ENCODE peak calls at places on chromosomes 16 and 17, in seven cellular contexts. D is aorta, C is uterus, R is heart left ventricle, O is AG04450, K is fibroblast of lung, F is pancreas. I is an unnamed sample.

GRCh38 chr17:30426292-30426691 is 47.6 kb downstream of the CPD start:
- DNase-seq in D (no peak), C (no peak), R (no peak), O (no peak), K (peak), F (no peak), I (no peak)

GRCh38 chr16:56982695-56983094 is 6.7 kb upstream of the NLRC5 start:
- DNase-seq in D (no peak), C (no peak), R (no peak), O (no peak), K (no peak), F (no peak), I (no peak)

GRCh38 chr16:87279094-87279658 is 38.0 kb downstream of the C16orf95 start:
- DNase-seq in D (no peak), C (no peak), R (no peak), O (no peak), K (no peak), F (no peak), I (no peak)

GRCh38 chr17:35865412-35866355 is 3.0 kb downstream of the HEATR9 start:
- DNase-seq in D (no peak), C (no peak), R (no peak), O (no peak), K (peak), F (no peak), I (no peak)

GRCh38 chr16:4847774-4848587 is 700 bp downstream of the UBN1 start:
- DNase-seq in D (peak), C (peak), R (peak), O (no peak), K (peak), F (peak), I (peak)

GRCh38 chr16:22685162-22685830 is 128.7 kb upstream of the HS3ST2 start:
- DNase-seq in D (no peak), C (peak), R (no peak), O (no peak), K (no peak), F (no peak), I (no peak)

GRCh38 chr17:80991645-80992076 is at the start of gene CHMP6:
- DNase-seq in D (peak), C (peak), R (peak), O (peak), K (peak), F (peak), I (peak)

GRCh38 chr16:81238296-81239011 is at the start of gene BCO1:
- DNase-seq in D (no peak), C (no peak), R (no peak), O (peak), K (peak), F (peak), I (no peak)

GRCh38 chr17:77364941-77365583 is 224.3 kb downstream of the SEC14L1 start:
- DNase-seq in D (no peak), C (no peak), R (no peak), O (no peak), K (no peak), F (no peak), I (no peak)

GRCh38 chr16:54846761-54847160 is 83.9 kb upstream of the IRX5 start:
- DNase-seq in D (no peak), C (no peak), R (no peak), O (no peak), K (peak), F (no peak), I (no peak)

GRCh38 chr17:410674-411401 is 58.2 kb upstream of the RPH3AL start:
- DNase-seq in D (peak), C (peak), R (no peak), O (no peak), K (peak), F (no peak), I (no peak)

GRCh38 chr17:50055426-50056216 is at the start of gene ITGA3:
- DNase-seq in D (peak), C (peak), R (peak), O (no peak), K (peak), F (peak), I (peak)

GRCh38 chr16:57020651-57021050 is 31.3 kb downstream of the NLRC5 start:
- DNase-seq in D (peak), C (no peak), R (no peak), O (no peak), K (no peak), F (no peak), I (no peak)

GRCh38 chr16:8474576-8474975 is 115.7 kb downstream of the TMEM114 start:
- DNase-seq in D (no peak), C (no peak), R (no peak), O (no peak), K (no peak), F (no peak), I (no peak)

GRCh38 chr16:84637709-84638108 is 10.6 kb upstream of the KLHL36 start:
- DNase-seq in D (no peak), C (no peak), R (no peak), O (no peak), K (no peak), F (no peak), I (peak)

GRCh38 chr17:78925234-78925633 is at the start of gene TIMP2:
- DNase-seq in D (peak), C (peak), R (peak), O (peak), K (peak), F (peak), I (peak)

GRCh38 chr17:63224644-63225043 is 221.5 kb downstream of the CYB561 start:
- DNase-seq in D (no peak), C (no peak), R (no peak), O (no peak), K (no peak), F (no peak), I (no peak)

GRCh38 chr17:42725143-42725542 is 19.7 kb downstream of the EZH1 start:
- DNase-seq in D (no peak), C (no peak), R (no peak), O (no peak), K (no peak), F (no peak), I (no peak)

GRCh38 chr17:42720996-42721583 is 23.8 kb downstream of the EZH1 start:
- DNase-seq in D (no peak), C (no peak), R (no peak), O (peak), K (peak), F (no peak), I (no peak)

GRCh38 chr17:42723636-42724035 is 21.2 kb downstream of the EZH1 start:
- DNase-seq in D (no peak), C (no peak), R (no peak), O (no peak), K (no peak), F (no peak), I (no peak)
- H3K27ac ChIP-seq in D (no peak), C (no peak), R (no peak), O (no peak), K (no peak), F (no peak), I (no peak)

DNA sequence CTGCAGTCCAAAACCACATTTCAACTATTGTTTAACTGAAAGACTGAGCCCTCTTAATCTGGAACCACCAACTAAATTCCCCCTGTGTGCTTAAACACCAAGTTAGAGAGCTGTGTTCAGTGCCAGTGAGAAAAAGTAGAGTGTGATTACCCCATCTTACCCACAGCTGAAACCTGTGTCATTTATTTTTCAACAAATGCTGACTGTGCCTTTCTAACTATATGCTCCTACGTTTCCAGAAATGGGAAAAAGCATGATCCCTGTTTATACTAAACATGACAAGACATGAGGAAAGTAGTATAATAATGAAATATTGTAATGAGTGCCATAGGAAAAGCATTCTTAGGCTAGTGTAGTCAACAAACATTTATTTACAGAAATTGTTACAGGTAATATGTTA is 7.4 kb upstream of the TOX3 start:
- DNase-seq in D (no peak), C (no peak), R (no peak), O (no peak), K (no peak), F (no peak), I (no peak)
- H3K27ac ChIP-seq in D (no peak), C (no peak), R (no peak), O (no peak), K (no peak), F (no peak), I (no peak)

GRCh38 chr16:86243123-86243473 is 267.2 kb upstream of the FOXF1 start:
- DNase-seq in D (no peak), C (no peak), R (no peak), O (no peak), K (no peak), F (no peak), I (no peak)
- H3K27ac ChIP-seq in D (no peak), C (no peak), R (no peak), O (no peak), K (no peak), F (no peak), I (no peak)

GRCh38 chr16:20879175-20880053 is 20.7 kb downstream of the DCUN1D3 start:
- DNase-seq in D (no peak), C (no peak), R (no peak), O (no peak), K (peak), F (no peak), I (no peak)
- H3K27ac ChIP-seq in D (peak), C (peak), R (peak), O (peak), K (peak), F (no peak), I (peak)

I was measured in left lung.